ENCODE peak calls at places on chromosome 11, in four cellular contexts. G is heart right ventricle; N is activated naive CD4-positive, alpha-beta T cell treated with anti-CD3 and anti-CD28 coated beads, Interleukin-2, amount 50 U/mL, for 72 hours; O is activated T-helper 17 cell treated with anti-CD3 and anti-CD28 coated beads, Interleukin-2, amount 50 U/mL, for 72 hours. S is an unnamed sample.

GRCh38 chr11:11788067-11788710 is 53.6 kb upstream of the USP47 start:
- ATAC-seq in G (peak), N (peak), O (peak), S (no peak)

GRCh38 chr11:126646701-126647209 is 291.3 kb downstream of the ST3GAL4 start:
- ATAC-seq in G (no peak), N (no peak), O (no peak), S (no peak)

GRCh38 chr11:79506734-79507344 is 66.0 kb upstream of the TENM4 start:
- ATAC-seq in G (no peak), N (no peak), O (no peak), S (no peak)

GRCh38 chr11:16902182-16902581 is 112.0 kb downstream of the PLEKHA7 start:
- ATAC-seq in G (no peak), N (peak), O (peak), S (no peak)

GRCh38 chr11:9823439-9823838 is 159.6 kb downstream of the SWAP70 start:
- ATAC-seq in G (no peak), N (no peak), O (no peak), S (no peak)

GRCh38 chr11:9017773-9018172 is 14.0 kb upstream of the NRIP3 start:
- ATAC-seq in G (peak), N (no peak), O (peak), S (peak)

GRCh38 chr11:11709447-11710239 is 87.8 kb upstream of the GALNT18 start:
- ATAC-seq in G (no peak), N (no peak), O (no peak), S (no peak)

GRCh38 chr11:8327761-8328192 is 64.1 kb upstream of the LMO1 start:
- ATAC-seq in G (no peak), N (peak), O (peak), S (no peak)

GRCh38 chr11:20596629-20597129 is 2.7 kb upstream of the SLC6A5 start:
- ATAC-seq in G (no peak), N (no peak), O (no peak), S (no peak)

GRCh38 chr11:74020537-74020936 is 11.7 kb upstream of the UCP3 start:
- ATAC-seq in G (no peak), N (no peak), O (peak), S (no peak)

GRCh38 chr11:127275771-127276170 is 275.2 kb upstream of the KIRREL3 start:
- ATAC-seq in G (no peak), N (no peak), O (no peak), S (no peak)

GRCh38 chr11:33059331-33060007 is 20.1 kb downstream of the TCP11L1 start:
- ATAC-seq in G (no peak), N (no peak), O (no peak), S (no peak)

GRCh38 chr11:111119751-111120150 is 125.8 kb upstream of the POU2AF2 start:
- ATAC-seq in G (no peak), N (no peak), O (no peak), S (no peak)

GRCh38 chr11:33652001-33652400 is 48.6 kb downstream of the C11orf91 start:
- ATAC-seq in G (peak), N (no peak), O (no peak), S (no peak)

GRCh38 chr11:77121096-77121640 is 6.9 kb upstream of the MYO7A start:
- ATAC-seq in G (no peak), N (peak), O (no peak), S (no peak)

GRCh38 chr11:20037358-20037757 is 122.9 kb downstream of the DBX1 start:
- ATAC-seq in G (no peak), N (no peak), O (peak), S (no peak)

GRCh38 chr11:457071-457760 is 7.1 kb downstream of the PTDSS2 start:
- ATAC-seq in G (no peak), N (peak), O (peak), S (no peak)

GRCh38 chr11:81792416-81792815 is 941.2 kb downstream of the FAM181B start:
- ATAC-seq in G (no peak), N (no peak), O (no peak), S (no peak)

GRCh38 chr11:86629070-86629706 is 43.2 kb downstream of the ME3 start:
- ATAC-seq in G (peak), N (no peak), O (no peak), S (peak)